ENCODE peak calls at places on chromosomes 1 and 21, in nine cellular contexts. U is astrocyte of the spinal cord; P is 8988T; J is activated CD4-positive, alpha-beta T cell treated with anti-CD3 and anti-CD28 coated beads, Interleukin-2, amount 50 U/mL, for 1 hour; Z is stimulated activated naive CD8-positive, alpha-beta T cell treated with anti-CD3 and anti-CD28 coated beads, Interleukin-15, amount 100 ng/mL, for 72 hours; E is thoracic aorta; C is left colon; O is activated CD8-positive, alpha-beta memory T cell treated with anti-CD3 and anti-CD28 coated beads, Interleukin-2, amount 50 U/mL, for 4 hours; Q is activated T-cell treated with anti-CD3 and anti-CD28 coated beads for 1 hour. T is an unnamed sample.
A peak's percentile ranks its signal among the peaks of the same experiment; 100 is the strongest.

GRCh38 chr1:37931493-37932158 is 15.2 kb downstream of the INPP5B start:
- DNase-seq in J (peak; percentile 97), P (peak; percentile 55), C (peak; percentile 96), Q (peak; percentile 97), E (peak; percentile 87), O (peak; percentile 97), U (peak; percentile 96), Z (peak; percentile 96), T (peak; percentile 89)

GRCh38 chr1:204744102-204744501 is 58.6 kb upstream of the LRRN2 start:
- DNase-seq in Q (no peak), P (no peak), O (no peak), C (no peak), J (no peak), E (no peak), Z (no peak), U (no peak), T (no peak)

GRCh38 chr21:39434950-39435349 is 10.6 kb downstream of the LCA5L start:
- DNase-seq in U (no peak), O (no peak), Q (no peak), Z (no peak), P (no peak), E (no peak), C (no peak), J (no peak), T (no peak)

GRCh38 chr1:151292207-151293030 is 10.3 kb downstream of the ZNF687 start:
- DNase-seq in J (no peak), C (no peak), Q (no peak), U (no peak), Z (no peak), O (no peak), E (no peak), P (no peak), T (no peak)

GRCh38 chr1:10703702-10704101 is 92.7 kb downstream of the CASZ1 start:
- DNase-seq in O (no peak), U (no peak), J (no peak), C (no peak), Q (no peak), E (no peak), P (no peak), Z (no peak), T (no peak)

GRCh38 chr1:225835752-225836151 is 25.8 kb downstream of the EPHX1 start:
- DNase-seq in U (peak; percentile 45), Z (no peak), E (no peak), O (no peak), P (no peak), C (no peak), J (no peak), Q (no peak), T (peak; percentile 84)

GRCh38 chr1:202656951-202657646 is 53.2 kb downstream of the SYT2 start:
- DNase-seq in U (peak; percentile 28), Q (no peak), J (no peak), E (no peak), C (no peak), Z (no peak), P (peak; percentile 78), O (no peak), T (peak; percentile 21)

GRCh38 chr1:10510520-10511493 is 36.1 kb downstream of the PEX14 start:
- DNase-seq in Z (peak; percentile 80), J (peak; percentile 69), C (no peak), E (no peak), P (no peak), U (peak; percentile 86), Q (peak; percentile 49), O (peak; percentile 70), T (peak; percentile 92)

GRCh38 chr1:157105988-157106812 is 6.6 kb upstream of the ETV3L start:
- DNase-seq in U (peak; percentile 85), C (peak; percentile 25), O (no peak), P (peak; percentile 88), J (no peak), E (no peak), Z (peak; percentile 62), Q (no peak), T (peak; percentile 87)

GRCh38 chr1:198265073-198265661 is 108.4 kb downstream of the NEK7 start:
- DNase-seq in C (no peak), U (peak; percentile 55), O (no peak), Q (no peak), J (no peak), P (no peak), Z (no peak), E (no peak), T (no peak)

GRCh38 chr1:101474039-101474665 is 237.3 kb downstream of the S1PR1 start:
- DNase-seq in O (no peak), Z (no peak), P (no peak), Q (no peak), J (no peak), C (no peak), E (no peak), U (no peak), T (no peak)

GRCh38 chr1:58762806-58763205 is 21.0 kb downstream of the JUN start:
- DNase-seq in Z (no peak), P (no peak), U (peak; percentile 81), O (no peak), Q (no peak), C (no peak), J (no peak), E (no peak), T (peak; percentile 78)

GRCh38 chr1:9127395-9128160 is 1.3 kb downstream of the GPR157 start:
- DNase-seq in P (no peak), Q (no peak), U (no peak), J (no peak), O (no peak), C (no peak), Z (no peak), E (no peak), T (no peak)

GRCh38 chr1:229238674-229239415 is 32.1 kb upstream of the RAB4A start:
- DNase-seq in O (no peak), Q (no peak), E (no peak), C (no peak), J (no peak), P (no peak), Z (no peak), U (no peak), T (peak; percentile 85)

GRCh38 chr1:17924578-17924977 is 169.4 kb downstream of the ACTL8 start:
- DNase-seq in O (no peak), Q (no peak), C (no peak), E (no peak), P (no peak), Z (no peak), U (no peak), J (no peak), T (no peak)

GRCh38 chr1:73859227-73859626 is 338.7 kb downstream of the LRRIQ3 start:
- DNase-seq in U (no peak), Z (no peak), Q (no peak), C (no peak), O (no peak), P (no peak), E (no peak), J (no peak), T (no peak)

T was measured in MG63.